ENCODE peak calls at places on chromosomes 2 and 18, in seven cellular contexts. C is left ventricle myocardium inferior, Z is cardiac fibroblast, A is AG04450, V is astrocyte of the spinal cord, S is astrocyte of the cerebellum, I is HL-60. R is an unnamed sample.

GRCh38 chr18:63550068-63550467 is 7.9 kb downstream of the SERPINB12 start:
- DNase-seq in S (no peak), Z (no peak), V (no peak), I (no peak), A (no peak), C (no peak), R (no peak)

GRCh38 chr2:42949125-42949524 is 156.7 kb upstream of the HAAO start:
- DNase-seq in S (no peak), V (no peak), C (no peak), Z (no peak), A (no peak), I (no peak), R (no peak)

GRCh38 chr2:188414412-188414811 is 122.7 kb downstream of the GULP1 start:
- DNase-seq in C (no peak), S (peak), Z (peak), A (no peak), I (no peak), V (peak), R (peak)

GRCh38 chr2:229610359-229610758 is 104.0 kb downstream of the DNER start:
- DNase-seq in C (no peak), S (peak), A (no peak), V (peak), I (no peak), Z (peak), R (no peak)

GRCh38 chr2:9824441-9824840 is 18.8 kb upstream of the TAF1B start:
- DNase-seq in Z (no peak), C (no peak), I (no peak), V (no peak), A (no peak), S (no peak), R (no peak)

GRCh38 chr2:218854860-218855259 is 4.7 kb upstream of the WNT6 start:
- DNase-seq in S (no peak), Z (no peak), A (no peak), I (no peak), V (no peak), C (no peak), R (no peak)

GRCh38 chr18:79728931-79729586 is 49.5 kb downstream of the CTDP1 start:
- DNase-seq in C (no peak), Z (no peak), S (no peak), A (no peak), V (no peak), I (no peak), R (no peak)

GRCh38 chr2:62654423-62654791 is 51.1 kb upstream of the EHBP1 start:
- DNase-seq in C (no peak), Z (no peak), A (no peak), V (peak), S (peak), I (no peak), R (no peak)

GRCh38 chr2:144583741-144584453 is 64.0 kb upstream of the ZEB2 start:
- DNase-seq in A (peak), I (no peak), V (peak), S (peak), Z (peak), C (no peak), R (peak)

GRCh38 chr2:36538345-36538744 is 59.6 kb downstream of the FEZ2 start:
- DNase-seq in Z (no peak), A (no peak), I (no peak), S (no peak), C (no peak), V (no peak), R (no peak)

GRCh38 chr2:26128176-26128575 is 44.7 kb upstream of the GAREM2 start:
- DNase-seq in S (no peak), C (no peak), Z (no peak), V (no peak), I (no peak), A (no peak), R (no peak)

GRCh38 chr18:78069784-78070664 is 820.4 kb downstream of the GALR1 start:
- DNase-seq in V (no peak), I (no peak), Z (no peak), C (peak), A (no peak), S (no peak), R (no peak)

GRCh38 chr2:101729521-101730190 is 32.1 kb downstream of the MAP4K4 start:
- DNase-seq in S (no peak), C (no peak), Z (no peak), V (no peak), A (no peak), I (no peak), R (no peak)

GRCh38 chr2:43240762-43241150 is 14.3 kb upstream of the ZFP36L2 start:
- DNase-seq in V (no peak), Z (no peak), S (no peak), A (no peak), I (no peak), C (no peak), R (no peak)

GRCh38 chr2:152166633-152167032 is 8.9 kb downstream of the STAM2 start:
- DNase-seq in V (peak), S (no peak), A (no peak), C (no peak), I (no peak), Z (peak), R (no peak)

GRCh38 chr2:19508-19907 is 26.8 kb downstream of the FAM110C start:
- DNase-seq in C (no peak), Z (no peak), A (no peak), I (no peak), S (no peak), V (no peak), R (no peak)

GRCh38 chr2:213036836-213037235 is 114.6 kb downstream of the IKZF2 start:
- DNase-seq in I (no peak), C (no peak), S (no peak), Z (peak), V (peak), A (peak), R (peak)

GRCh38 chr2:156437272-156437671 is 1.1 kb downstream of the GPD2 start:
- DNase-seq in A (no peak), I (peak), Z (peak), V (no peak), C (no peak), S (no peak), R (no peak)

GRCh38 chr2:160075171-160075570 is 12.8 kb upstream of the PLA2R1 start:
- DNase-seq in Z (peak), S (peak), I (no peak), V (peak), C (no peak), A (no peak), R (peak)

GRCh38 chr2:151922845-151923666 is 94.8 kb upstream of the ARL5A start:
- DNase-seq in I (peak), A (no peak), Z (peak), C (peak), S (no peak), V (no peak), R (no peak)

GRCh38 chr2:224688996-224689395 is 27.2 kb downstream of the CCDC195 start:
- DNase-seq in C (no peak), S (no peak), V (no peak), Z (no peak), A (no peak), I (no peak), R (no peak)

GRCh38 chr2:13651684-13652131 is 935.0 kb downstream of the TRIB2 start:
- DNase-seq in C (no peak), Z (no peak), V (no peak), S (no peak), A (no peak), I (no peak), R (no peak)

GRCh38 chr2:118048396-118048795 is 34.5 kb upstream of the CCDC93 start:
- DNase-seq in S (no peak), A (no peak), I (no peak), C (no peak), Z (peak), V (no peak), R (no peak)

GRCh38 chr2:133139847-133140533 is 428.3 kb downstream of the NCKAP5 start:
- DNase-seq in C (no peak), I (no peak), Z (no peak), S (no peak), A (no peak), V (peak), R (no peak)

GRCh38 chr2:28654286-28654980 is 97.2 kb upstream of the PPP1CB start:
- DNase-seq in V (no peak), I (no peak), Z (no peak), C (no peak), A (no peak), S (no peak), R (no peak)

GRCh38 chr2:191713837-191714236 is 35.9 kb downstream of the NABP1 start:
- DNase-seq in C (no peak), Z (no peak), I (no peak), S (no peak), V (no peak), A (no peak), R (no peak)
- TF ChIP-seq CTCF in C (no peak), Z (no peak), I (no peak), S (peak), V (no peak), A (no peak), R (no peak)

DNA sequence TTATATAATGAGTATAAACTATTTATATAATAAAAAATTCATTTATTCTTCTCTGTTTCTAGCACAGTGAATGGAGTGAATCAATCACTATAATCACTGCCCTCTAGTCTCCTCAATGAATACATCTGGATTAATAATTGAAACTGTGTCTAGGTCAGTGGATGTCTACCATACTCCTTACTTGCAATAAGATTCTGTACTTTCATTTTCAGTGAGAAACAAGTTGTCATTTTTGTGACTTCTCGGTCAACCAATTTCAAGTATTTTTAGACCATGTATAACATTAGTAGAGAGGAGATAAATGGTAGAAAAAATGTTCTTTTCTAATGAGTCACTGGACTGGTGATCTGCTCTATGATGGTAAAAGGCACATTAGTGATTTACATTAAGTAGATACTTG is 799.6 kb upstream of the CHAC2 start:
- DNase-seq in Z (no peak), I (no peak), V (no peak), C (no peak), A (no peak), S (no peak), R (no peak)
- H3K4me3 ChIP-seq in Z (no peak), I (no peak), V (no peak), C (no peak), A (no peak), S (no peak), R (no peak)

GRCh38 chr2:85843543-85843942 is 45.2 kb downstream of the ST3GAL5 start:
- DNase-seq in A (no peak), V (no peak), C (no peak), S (no peak), Z (peak), I (peak), R (no peak)
- TF ChIP-seq CTCF in A (peak), V (peak), C (peak), S (peak), Z (peak), I (peak), R (peak)

GRCh38 chr2:143000599-143000998 is 123.1 kb downstream of the KYNU start:
- DNase-seq in S (no peak), I (no peak), C (no peak), V (no peak), Z (no peak), A (no peak), R (no peak)
- H3K4me3 ChIP-seq in S (no peak), I (no peak), C (no peak), V (no peak), Z (no peak), A (no peak), R (no peak)

GRCh38 chr18:21911551-21911950 is 171.0 kb downstream of the MIB1 start:
- DNase-seq in Z (no peak), I (no peak), A (no peak), C (no peak), V (no peak), S (no peak), R (no peak)

GRCh38 chr18:21915546-21915945 is 175.0 kb downstream of the MIB1 start:
- DNase-seq in C (no peak), Z (no peak), A (no peak), S (no peak), V (no peak), I (no peak), R (no peak)

GRCh38 chr18:21910906-21911305 is 170.3 kb downstream of the MIB1 start:
- DNase-seq in C (no peak), S (no peak), A (no peak), Z (no peak), V (no peak), I (no peak), R (no peak)

GRCh38 chr18:21914739-21915319 is 174.2 kb downstream of the MIB1 start:
- DNase-seq in I (no peak), A (peak), V (peak), S (peak), Z (peak), C (no peak), R (no peak)

DNA sequence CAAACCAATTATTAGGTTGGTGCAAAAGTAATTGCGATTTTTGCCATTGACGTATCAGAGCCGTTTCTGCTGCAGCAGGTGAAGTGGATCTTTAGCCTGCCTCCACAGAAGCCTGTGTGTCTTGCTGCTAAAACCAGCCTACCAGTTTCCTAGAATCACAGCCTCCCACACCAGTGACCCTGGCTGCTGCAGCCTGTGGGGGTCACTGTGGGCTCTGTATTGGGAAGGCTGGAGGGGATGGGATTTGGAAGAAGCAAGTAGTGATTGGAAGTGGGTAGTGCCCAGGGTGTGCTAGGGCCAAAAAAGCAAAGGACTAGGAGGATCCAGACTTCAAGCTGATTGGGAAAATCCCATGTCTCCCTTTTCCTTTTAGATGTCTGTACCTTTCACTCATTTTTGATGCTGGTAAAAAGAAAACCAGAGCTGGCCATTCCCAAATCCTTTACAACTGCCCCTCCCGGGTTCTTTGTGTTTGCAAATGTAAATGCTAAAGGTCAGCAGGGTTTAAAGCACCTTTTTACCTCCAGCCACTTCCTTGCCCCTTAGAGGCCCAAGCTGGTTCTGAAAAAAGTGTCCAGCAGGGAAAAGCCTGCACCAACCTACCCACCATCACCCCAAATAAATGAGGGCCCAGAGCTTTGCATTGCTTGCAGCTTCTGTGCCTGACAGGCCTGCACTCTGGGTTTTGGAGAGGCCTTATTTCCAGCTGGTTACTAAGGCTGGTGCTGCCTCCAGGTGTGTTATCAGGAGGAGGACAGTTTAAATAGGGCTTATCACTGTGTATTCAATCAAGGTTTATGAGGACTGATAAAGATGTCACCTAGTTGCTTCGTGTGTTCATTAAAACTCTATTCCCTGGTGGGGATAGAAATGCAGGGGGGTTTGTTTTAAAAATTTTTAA is 172.0 kb downstream of the MIB1 start:
- DNase-seq in Z (no peak), V (no peak), I (no peak), C (no peak), S (no peak), A (no peak), R (no peak)
- TF ChIP-seq CTCF in Z (peak), V (peak), I (no peak), C (peak), S (no peak), A (no peak), R (no peak)

DNA sequence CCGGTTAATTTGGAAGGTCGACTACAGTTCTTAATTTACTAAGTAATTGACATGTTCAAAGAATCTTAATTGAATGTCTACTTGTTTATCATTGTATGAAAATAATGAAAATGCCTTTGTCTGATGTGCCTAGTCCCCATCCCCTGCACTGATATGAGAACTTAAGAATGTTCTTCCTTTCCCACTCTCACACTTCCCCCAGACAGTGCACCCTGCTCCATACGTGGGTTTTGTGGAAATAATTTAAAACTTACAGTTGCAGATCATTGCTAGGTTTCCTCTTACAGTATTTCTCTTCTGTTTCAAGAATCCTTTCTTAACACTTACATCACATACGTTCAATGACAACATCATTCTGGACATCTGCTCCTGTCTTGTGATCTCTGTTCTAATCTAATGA is 3.5 kb downstream of the ICOS start:
- DNase-seq in A (no peak), S (no peak), C (no peak), V (no peak), I (no peak), Z (no peak), R (no peak)
- H3K4me3 ChIP-seq in A (no peak), S (no peak), C (no peak), V (no peak), I (no peak), Z (no peak), R (no peak)

DNA sequence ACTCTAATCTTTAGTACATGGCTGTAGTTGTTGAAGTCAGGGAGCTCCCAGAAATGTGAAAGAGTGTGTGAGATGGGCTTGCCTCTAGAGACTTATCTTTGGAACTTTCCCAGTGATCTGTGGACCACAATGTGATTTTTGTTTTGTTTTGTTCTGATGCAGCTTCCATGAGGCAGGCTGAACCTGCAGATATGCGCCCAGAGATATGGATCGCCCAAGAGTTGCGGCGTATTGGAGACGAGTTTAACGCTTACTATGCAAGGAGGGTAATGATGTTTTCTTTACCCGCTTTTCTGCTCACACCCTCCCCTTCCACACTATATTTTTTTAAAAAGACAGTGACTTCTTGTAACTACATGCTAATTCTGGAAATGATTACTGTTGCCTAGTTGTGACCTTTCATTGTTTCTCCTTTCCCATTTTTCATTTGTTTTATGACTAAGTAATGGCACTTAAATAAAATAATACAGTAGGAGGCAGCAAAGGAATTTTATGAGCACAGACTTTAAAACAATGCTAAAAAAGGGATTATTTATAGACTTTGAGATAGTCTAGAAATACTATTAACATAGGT is 29.3 kb downstream of the BCL2L11 start:
- DNase-seq in S (no peak), I (no peak), V (no peak), Z (no peak), C (no peak), A (no peak), R (no peak)
- TF ChIP-seq CTCF in S (no peak), I (no peak), V (no peak), Z (no peak), C (no peak), A (no peak), R (no peak)

DNA sequence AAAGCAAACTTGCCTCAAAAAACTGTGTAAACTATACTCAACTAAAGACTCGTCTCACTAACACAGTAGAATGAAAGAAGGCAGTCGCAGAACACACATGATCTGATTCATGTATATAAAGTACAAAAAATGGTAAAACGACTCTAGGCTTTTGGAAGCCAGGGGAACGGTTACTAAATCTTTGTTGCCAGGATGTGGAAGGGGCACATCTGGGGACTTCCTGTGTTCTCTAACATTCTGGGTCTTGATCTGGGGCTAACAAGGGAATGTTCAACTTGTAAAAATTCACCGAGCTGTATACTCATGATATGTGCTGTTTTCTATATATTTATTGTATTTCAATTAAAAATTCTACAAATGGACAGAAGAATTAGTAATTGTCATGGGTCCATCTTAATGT is 14.3 kb upstream of the C2orf80 start:
- DNase-seq in Z (no peak), S (no peak), A (no peak), C (no peak), I (no peak), V (no peak), R (no peak)
- H3K4me3 ChIP-seq in Z (no peak), S (no peak), A (no peak), C (no peak), I (no peak), V (no peak), R (no peak)

GRCh38 chr2:203610558-203610957 is 75.5 kb upstream of the RAPH1 start:
- DNase-seq in I (no peak), C (no peak), A (no peak), S (no peak), V (no peak), Z (no peak), R (no peak)

DNA sequence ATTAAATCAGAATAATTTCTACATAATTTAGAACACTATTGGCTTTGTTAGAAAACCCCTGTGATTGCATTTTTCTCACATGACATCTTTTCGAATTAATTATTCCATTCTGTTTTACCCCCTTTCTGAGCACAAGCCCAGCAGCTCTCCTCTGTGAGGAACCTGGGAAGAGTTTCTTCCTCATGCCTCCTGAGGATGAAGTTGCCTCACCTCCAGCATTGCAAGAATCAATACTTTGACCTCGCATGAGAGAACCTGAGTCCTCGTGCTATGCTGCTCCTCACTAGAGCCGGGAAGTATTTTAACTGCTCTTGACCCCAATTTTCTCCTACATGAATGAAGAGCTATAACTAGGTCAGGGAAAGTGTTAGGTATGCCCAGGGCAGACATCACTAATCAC is 77.1 kb upstream of the RAPH1 start:
- DNase-seq in S (no peak), A (no peak), C (no peak), I (no peak), Z (no peak), V (no peak), R (no peak)
- TF ChIP-seq CTCF in S (no peak), A (no peak), C (no peak), I (no peak), Z (no peak), V (no peak), R (no peak)

GRCh38 chr2:158189526-158189925 is 87.8 kb downstream of the UPP2 start:
- DNase-seq in V (no peak), S (no peak), C (no peak), A (no peak), I (no peak), Z (no peak), R (no peak)

GRCh38 chr2:158191076-158191566 is 89.4 kb downstream of the UPP2 start:
- DNase-seq in V (peak), C (no peak), S (no peak), Z (peak), I (no peak), A (no peak), R (no peak)

GRCh38 chr2:158194229-158194628 is 92.6 kb downstream of the UPP2 start:
- DNase-seq in C (no peak), Z (no peak), I (no peak), A (no peak), S (no peak), V (no peak), R (no peak)

GRCh38 chr2:158192515-158193234 is 91.0 kb downstream of the UPP2 start:
- DNase-seq in I (no peak), V (no peak), Z (no peak), C (no peak), A (no peak), S (no peak), R (no peak)

GRCh38 chr2:158191569-158191968 is 89.9 kb downstream of the UPP2 start:
- DNase-seq in A (no peak), V (no peak), I (no peak), Z (no peak), S (no peak), C (no peak), R (no peak)
- H3K4me3 ChIP-seq in A (no peak), V (no peak), I (no peak), Z (no peak), S (peak), C (peak), R (no peak)